ENCODE peak calls at places on chromosomes 11 and 22, in four cellular contexts. Q is HepG2, W is GM12878, A is H1. S is an unnamed sample. For H3K4me1, the result is how much of the 10 kb centered on the place peaks cover.

GRCh38 chr11:57158180-57158579 is 23.6 kb upstream of the LRRC55 start:
- DNase-seq in Q (no peak), W (no peak), A (no peak), S (no peak)

GRCh38 chr11:117337061-117337460 is 9.4 kb downstream of the CEP164 start:
- DNase-seq in Q (no peak), W (no peak), A (no peak), S (no peak)

GRCh38 chr11:69966910-69967309 is 111.2 kb upstream of the ANO1 start:
- DNase-seq in Q (no peak), W (no peak), A (no peak), S (no peak)

GRCh38 chr11:1497600-1497999 is 11.0 kb upstream of the MOB2 start:
- DNase-seq in Q (no peak), W (no peak), A (no peak), S (no peak)

GRCh38 chr11:96016978-96017502 is 93.1 kb upstream of the MTMR2 start:
- DNase-seq in Q (no peak), W (no peak), A (no peak), S (no peak)

GRCh38 chr11:12712132-12712531 is 37.9 kb downstream of the TEAD1 start:
- DNase-seq in Q (no peak), W (no peak), A (no peak), S (no peak)

GRCh38 chr11:75147875-75148263 is 3.0 kb upstream of the SLCO2B1 start:
- DNase-seq in Q (no peak), W (no peak), A (no peak), S (no peak)

GRCh38 chr11:83521647-83522596 is 235.8 kb upstream of the CCDC90B start:
- DNase-seq in Q (peak), W (no peak), A (no peak), S (no peak)

GRCh38 chr11:34166806-34167740 is 61.6 kb downstream of the NAT10 start:
- DNase-seq in Q (no peak), W (no peak), A (no peak), S (no peak)

GRCh38 chr11:95790933-95791247 is 592 bp downstream of the CEP57 start:
- DNase-seq in Q (peak), W (peak), A (no peak), S (no peak)

GRCh38 chr11:69940246-69940610 is 121.0 kb upstream of the FGF3 start:
- DNase-seq in Q (no peak), W (no peak), A (no peak), S (no peak)

GRCh38 chr22:35947794-35948425 is 80.7 kb downstream of the RBFOX2 start:
- DNase-seq in Q (no peak), W (no peak), A (no peak), S (no peak)

GRCh38 chr11:102527041-102527440 is 3.5 kb downstream of the MMP7 start:
- DNase-seq in Q (no peak), W (no peak), A (no peak), S (no peak)

GRCh38 chr22:29715240-29715639 is 4.6 kb upstream of the CABP7 start:
- DNase-seq in Q (no peak), W (no peak), A (no peak), S (no peak)

GRCh38 chr11:8085006-8085645 is 4.1 kb downstream of the TUB start:
- DNase-seq in Q (no peak), W (no peak), A (no peak), S (no peak)

GRCh38 chr11:76265771-76266241 is 59.5 kb upstream of the WNT11 start:
- DNase-seq in Q (no peak), W (no peak), A (no peak), S (no peak)

GRCh38 chr22:49132009-49132408 is 695.7 kb downstream of the BRD1 start:
- DNase-seq in Q (no peak), W (no peak), A (no peak), S (no peak)

GRCh38 chr11:61739966-61740365 is 12.5 kb upstream of the MYRF start:
- DNase-seq in Q (no peak), W (no peak), A (no peak), S (no peak)

GRCh38 chr11:115153135-115153534 is 351.1 kb downstream of the CADM1 start:
- DNase-seq in Q (no peak), W (no peak), A (no peak), S (no peak)

GRCh38 chr11:105862736-105863367 is 159.2 kb downstream of the MSANTD4 start:
- DNase-seq in Q (peak), W (no peak), A (no peak), S (peak)

GRCh38 chr11:67415501-67416304 is at the start of gene CARNS1:
- DNase-seq in Q (no peak), W (no peak), A (no peak), S (no peak)

GRCh38 chr11:57131080-57131790 is 50.5 kb upstream of the LRRC55 start:
- DNase-seq in Q (peak), W (no peak), A (peak), S (peak)

GRCh38 chr11:18384157-18384641 is 10.2 kb upstream of the LDHA start:
- DNase-seq in Q (peak), W (peak), A (no peak), S (no peak)

GRCh38 chr11:12121504-12121903 is 11.1 kb downstream of the MICAL2 start:
- DNase-seq in Q (no peak), W (no peak), A (no peak), S (no peak)

GRCh38 chr11:63880031-63880841 is 36.7 kb downstream of the RCOR2 start:
- DNase-seq in Q (no peak), W (no peak), A (no peak), S (no peak)

GRCh38 chr11:125517116-125517804 is 21.2 kb upstream of the FEZ1 start:
- DNase-seq in Q (no peak), W (no peak), A (peak), S (peak)

GRCh38 chr11:126716456-126717083 is 284.0 kb downstream of the KIRREL3 start:
- DNase-seq in Q (peak), W (no peak), A (peak), S (no peak)

GRCh38 chr11:78370406-78371172 is 47.0 kb downstream of the GAB2 start:
- DNase-seq in Q (peak), W (no peak), A (no peak), S (no peak)

GRCh38 chr11:125946712-125947418 is 1.0 kb downstream of the VSIG10L2 start:
- DNase-seq in Q (no peak), W (no peak), A (no peak), S (no peak)

GRCh38 chr11:12826441-12826840 is 152.2 kb downstream of the TEAD1 start:
- DNase-seq in Q (no peak), W (no peak), A (no peak), S (no peak)

GRCh38 chr11:122020902-122021301 is 95.1 kb downstream of the BLID start:
- DNase-seq in Q (no peak), W (no peak), A (no peak), S (no peak)

GRCh38 chr11:12746593-12747097 is 72.4 kb downstream of the TEAD1 start:
- DNase-seq in Q (peak), W (no peak), A (peak), S (peak)

GRCh38 chr22:18023509-18024275 is 669 bp downstream of the MICAL3 start:
- DNase-seq in Q (no peak), W (no peak), A (peak), S (peak)

GRCh38 chr11:62392944-62393628 is 25.7 kb upstream of the SCGB1A1 start:
- DNase-seq in Q (peak), W (no peak), A (no peak), S (no peak)

GRCh38 chr22:45210577-45211431 is 29.9 kb downstream of the KIAA0930 start:
- DNase-seq in Q (no peak), W (no peak), A (no peak), S (no peak)
- TF ChIP-seq SUZ12 in Q (no peak), W (no peak), A (no peak), S (no peak)

GRCh38 chr11:118644496-118644895 is 35.0 kb downstream of the TREH start:
- DNase-seq in Q (no peak), W (no peak), A (no peak), S (no peak)

GRCh38 chr11:118645066-118645715 is 34.3 kb downstream of the TREH start:
- DNase-seq in Q (no peak), W (no peak), A (no peak), S (no peak)

GRCh38 chr11:118643142-118643994 is 36.0 kb downstream of the PHLDB1 start:
- DNase-seq in Q (no peak), W (no peak), A (no peak), S (no peak)

GRCh38 chr11:118646393-118646792 is 33.1 kb downstream of the TREH start:
- DNase-seq in Q (no peak), W (no peak), A (no peak), S (no peak)

GRCh38 chr11:118643995-118644345 is 35.5 kb downstream of the TREH start:
- DNase-seq in Q (no peak), W (no peak), A (no peak), S (no peak)
- H3K4me1 ChIP-seq in Q (under half), W (under half), A (under half), S (under half)

GRCh38 chr22:40791241-40791640 is 27.9 kb downstream of the SLC25A17 start:
- DNase-seq in Q (no peak), W (no peak), A (no peak), S (no peak)
- TF ChIP-seq SUZ12 in Q (no peak), W (no peak), A (no peak), S (no peak)

GRCh38 chr11:3856856-3857553 is 1.5 kb downstream of the STIM1 start:
- DNase-seq in Q (no peak), W (no peak), A (no peak), S (no peak)
- H3K4me1 ChIP-seq in Q (half or more), W (under half), A (under half), S (under half)

GRCh38 chr11:120562806-120563425 is 51.4 kb downstream of the GRIK4 start:
- DNase-seq in Q (no peak), W (no peak), A (no peak), S (no peak)

GRCh38 chr11:120565436-120566155 is 54.0 kb downstream of the GRIK4 start:
- DNase-seq in Q (no peak), W (no peak), A (no peak), S (no peak)

GRCh38 chr11:120566176-120566575 is 54.6 kb downstream of the GRIK4 start:
- DNase-seq in Q (no peak), W (no peak), A (no peak), S (no peak)

GRCh38 chr11:120564573-120565301 is 53.2 kb downstream of the GRIK4 start:
- DNase-seq in Q (no peak), W (peak), A (no peak), S (no peak)

DNA sequence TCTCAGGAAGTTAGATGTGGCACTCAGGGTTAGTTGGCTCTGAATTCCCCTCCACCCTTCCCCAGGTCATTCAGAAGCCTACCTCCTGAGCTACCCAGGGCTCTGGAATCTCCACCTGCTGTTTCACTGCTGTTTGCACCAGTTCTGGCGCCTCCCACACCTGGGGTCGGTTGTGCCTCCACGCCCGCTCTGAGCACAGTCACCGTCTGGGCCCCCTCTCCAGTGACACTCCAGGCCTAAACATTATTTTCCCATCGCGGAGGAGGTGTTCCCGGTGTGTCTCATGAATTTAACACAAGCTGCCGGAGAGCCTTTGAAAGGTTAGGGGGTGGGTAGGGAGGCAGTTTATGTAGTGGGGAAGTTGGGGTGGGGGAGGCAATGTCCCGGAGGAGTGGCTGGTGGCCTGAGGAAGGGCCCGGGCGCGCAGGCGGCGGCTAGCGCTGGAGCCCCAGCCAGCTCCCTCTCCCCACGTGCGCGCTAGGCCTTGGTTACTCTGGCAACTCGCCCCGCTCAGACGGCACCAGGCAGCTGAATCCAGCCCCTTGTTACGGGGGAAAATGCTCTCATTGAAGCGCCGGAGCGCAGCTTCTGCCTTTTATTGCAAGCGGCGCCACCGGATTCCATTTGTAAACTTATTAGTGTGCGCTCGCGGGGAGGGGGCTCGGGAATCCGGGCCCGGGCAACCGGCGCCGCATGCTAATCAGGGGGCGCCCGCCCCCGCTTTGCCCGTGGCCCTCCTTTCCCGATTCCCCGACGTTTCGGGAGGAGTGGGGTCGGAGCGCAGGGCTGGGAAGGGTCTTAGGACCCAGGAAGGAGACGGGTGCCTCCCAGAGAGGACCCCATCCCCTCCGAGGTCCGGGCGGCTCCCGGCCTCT is 52.4 kb downstream of the GRIK4 start:
- DNase-seq in Q (no peak), W (no peak), A (peak), S (no peak)
- TF ChIP-seq SUZ12 in Q (no peak), W (no peak), A (peak), S (no peak)

GRCh38 chr11:19511413-19512183 is 201.0 kb upstream of the NAV2 start:
- DNase-seq in Q (no peak), W (no peak), A (no peak), S (no peak)
- H3K4me1 ChIP-seq in Q (under half), W (under half), A (under half), S (under half)

GRCh38 chr11:10295056-10295901 is 1.3 kb upstream of the SBF2 start:
- DNase-seq in Q (no peak), W (no peak), A (no peak), S (no peak)
- TF ChIP-seq SUZ12 in Q (no peak), W (no peak), A (no peak), S (no peak)

GRCh38 chr22:37304595-37305343 is 22.5 kb downstream of the CYTH4 start:
- DNase-seq in Q (peak), W (no peak), A (no peak), S (peak)
- H3K4me1 ChIP-seq in Q (under half), W (half or more), A (under half), S (under half)

S was measured in NT2/D1.